ENCODE peak calls at places on chromosome 2, in seven cellular contexts. U is CD8-positive, alpha-beta T cell; B is pancreas; Z is fibroblast of pulmonary artery; O is NCI-H1092 treated with DMSO at 0.1 percent for 48 hours; A is right lobe of liver; K is thoracic aorta. W is an unnamed sample.

GRCh38 chr2:62200868-62201267 is 5.0 kb downstream of the B3GNT2 start:
- DNase-seq in U (no peak), B (no peak), Z (no peak), O (no peak), A (no peak), K (no peak), W (no peak)

GRCh38 chr2:200188851-200189250 is 117.6 kb upstream of the SPATS2L start:
- DNase-seq in U (no peak), B (no peak), Z (no peak), O (no peak), A (no peak), K (no peak), W (no peak)

GRCh38 chr2:133765693-133766092 is 197.4 kb upstream of the NCKAP5 start:
- DNase-seq in U (no peak), B (no peak), Z (peak), O (peak), A (peak), K (no peak), W (no peak)

GRCh38 chr2:16324971-16325612 is 340.5 kb downstream of the CYRIA start:
- DNase-seq in U (no peak), B (no peak), Z (no peak), O (no peak), A (no peak), K (no peak), W (no peak)

GRCh38 chr2:164024396-164024795 is 288.6 kb upstream of the FIGN start:
- DNase-seq in U (no peak), B (no peak), Z (no peak), O (no peak), A (no peak), K (no peak), W (no peak)

GRCh38 chr2:39135678-39136259 is 14.9 kb upstream of the SOS1 start:
- DNase-seq in U (no peak), B (no peak), Z (no peak), O (no peak), A (no peak), K (no peak), W (no peak)

GRCh38 chr2:155151945-155152344 is 453.4 kb downstream of the KCNJ3 start:
- DNase-seq in U (no peak), B (no peak), Z (no peak), O (no peak), A (no peak), K (no peak), W (no peak)

GRCh38 chr2:168037772-168038171 is 209.6 kb downstream of the STK39 start:
- DNase-seq in U (no peak), B (no peak), Z (no peak), O (no peak), A (no peak), K (no peak), W (no peak)

W was measured in activated gamma-delta T cell treated with anti-CD3 and anti-CD28 coated beads, Interleukin-2, amount 50 U/mL, for 16 hours.